ENCODE peak calls at places on chromosomes 1 and 21, in five cellular contexts. One of them, this sample, is unnamed.

GRCh38 chr1:31531177-31532000 is 44.9 kb upstream of the TINAGL1 start:
- DNase-seq in ovary: no peak
- DNase-seq in transverse colon: no peak
- DNase-seq in tibial nerve: no peak
- DNase-seq in A549: no peak
- DNase-seq in this sample: no peak

GRCh38 chr1:7329868-7330615 is 441.1 kb upstream of the VAMP3 start:
- DNase-seq in transverse colon: no peak
- DNase-seq in ovary: no peak
- DNase-seq in tibial nerve: no peak
- DNase-seq in A549: no peak
- DNase-seq in this sample: peak

GRCh38 chr21:35868005-35868868 is 192.1 kb downstream of the SETD4 start:
- DNase-seq in tibial nerve: no peak
- DNase-seq in A549: no peak
- DNase-seq in transverse colon: no peak
- DNase-seq in ovary: no peak
- DNase-seq in this sample: peak

GRCh38 chr1:107991371-107992066 is 26.5 kb upstream of the VAV3 start:
- DNase-seq in A549: no peak
- DNase-seq in transverse colon: no peak
- DNase-seq in ovary: no peak
- DNase-seq in tibial nerve: no peak
- DNase-seq in this sample: no peak

GRCh38 chr21:28066051-28066450 is 926.6 kb downstream of the LTN1 start:
- DNase-seq in A549: no peak
- DNase-seq in tibial nerve: no peak
- DNase-seq in ovary: no peak
- DNase-seq in transverse colon: no peak
- DNase-seq in this sample: no peak

GRCh38 chr1:164662462-164662861 is 103.5 kb downstream of the PBX1 start:
- DNase-seq in transverse colon: no peak
- DNase-seq in A549: no peak
- DNase-seq in tibial nerve: no peak
- DNase-seq in ovary: no peak
- DNase-seq in this sample: no peak

GRCh38 chr1:157948547-157949152 is 44.8 kb upstream of the KIRREL1 start:
- DNase-seq in tibial nerve: no peak
- DNase-seq in transverse colon: peak
- DNase-seq in A549: no peak
- DNase-seq in ovary: no peak
- DNase-seq in this sample: no peak

GRCh38 chr1:19010995-19011696 is 54.7 kb upstream of the IFFO2 start:
- DNase-seq in transverse colon: peak
- DNase-seq in ovary: peak
- DNase-seq in tibial nerve: peak
- DNase-seq in A549: peak
- DNase-seq in this sample: peak

GRCh38 chr1:18760156-18760555 is 99.3 kb downstream of the TAS1R2 start:
- DNase-seq in transverse colon: no peak
- DNase-seq in A549: no peak
- DNase-seq in ovary: no peak
- DNase-seq in tibial nerve: no peak
- DNase-seq in this sample: no peak

GRCh38 chr1:2210084-2210653 is 15.6 kb upstream of the FAAP20 start:
- DNase-seq in A549: no peak
- DNase-seq in tibial nerve: no peak
- DNase-seq in transverse colon: no peak
- DNase-seq in ovary: no peak
- DNase-seq in this sample: no peak

GRCh38 chr1:27044613-27045091 is 32.0 kb upstream of the TENT5B start:
- DNase-seq in transverse colon: peak
- DNase-seq in tibial nerve: peak
- DNase-seq in ovary: peak
- DNase-seq in A549: peak
- DNase-seq in this sample: peak

GRCh38 chr1:27049127-27049526 is 36.5 kb upstream of the TENT5B start:
- DNase-seq in A549: no peak
- DNase-seq in tibial nerve: no peak
- DNase-seq in transverse colon: no peak
- DNase-seq in ovary: no peak
- DNase-seq in this sample: no peak

GRCh38 chr1:27042670-27043069 is 30.0 kb upstream of the TENT5B start:
- DNase-seq in transverse colon: no peak
- DNase-seq in A549: no peak
- DNase-seq in tibial nerve: no peak
- DNase-seq in ovary: no peak
- DNase-seq in this sample: no peak

GRCh38 chr1:27049607-27050006 is 37.0 kb upstream of the TENT5B start:
- DNase-seq in tibial nerve: no peak
- DNase-seq in transverse colon: no peak
- DNase-seq in ovary: no peak
- DNase-seq in A549: no peak
- DNase-seq in this sample: no peak

DNA sequence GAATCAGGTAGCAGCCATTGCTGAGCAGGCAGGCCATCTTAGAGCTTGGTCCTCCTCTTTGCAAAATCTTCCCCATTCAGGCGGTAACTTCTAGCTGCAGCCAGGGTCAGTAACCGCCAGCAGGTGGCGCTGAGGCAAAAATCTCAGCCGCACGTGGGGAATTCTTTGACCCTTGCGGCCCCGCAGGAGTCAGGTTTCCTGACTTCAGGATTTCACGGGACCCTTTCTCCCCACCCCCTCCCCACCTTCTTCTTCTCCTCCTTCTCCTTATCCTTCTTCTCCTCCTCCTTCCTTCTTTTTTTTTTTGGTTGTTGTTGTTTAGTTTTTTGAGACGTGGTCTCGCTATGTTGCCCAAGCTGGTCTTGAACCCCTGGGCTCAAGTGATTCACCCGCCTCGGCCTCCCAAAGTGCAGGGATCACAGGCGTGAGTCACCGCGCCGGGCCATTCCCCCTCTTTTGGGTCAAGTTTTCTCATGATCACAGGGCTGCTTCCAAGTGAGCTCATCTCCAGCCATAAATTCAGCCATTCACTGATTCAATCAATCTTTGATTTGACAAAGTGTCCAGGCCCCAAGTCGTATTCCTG is 33.4 kb upstream of the TENT5B start:
- DNase-seq in tibial nerve: peak
- DNase-seq in transverse colon: peak
- DNase-seq in A549: peak
- DNase-seq in ovary: peak
- DNase-seq in this sample: no peak
- TF ChIP-seq EP300 in tibial nerve: no peak
- TF ChIP-seq EP300 in transverse colon: no peak
- TF ChIP-seq EP300 in A549: no peak
- TF ChIP-seq EP300 in ovary: no peak
- TF ChIP-seq EP300 in this sample: no peak

GRCh38 chr1:101308001-101308659 is 71.3 kb downstream of the S1PR1 start:
- DNase-seq in transverse colon: no peak
- DNase-seq in tibial nerve: no peak
- DNase-seq in ovary: no peak
- DNase-seq in A549: no peak
- DNase-seq in this sample: no peak

GRCh38 chr1:101311146-101311892 is 74.5 kb downstream of the S1PR1 start:
- DNase-seq in A549: no peak
- DNase-seq in ovary: no peak
- DNase-seq in tibial nerve: no peak
- DNase-seq in transverse colon: no peak
- DNase-seq in this sample: no peak

GRCh38 chr1:101310484-101310883 is 73.7 kb downstream of the S1PR1 start:
- DNase-seq in transverse colon: no peak
- DNase-seq in ovary: no peak
- DNase-seq in tibial nerve: no peak
- DNase-seq in A549: no peak
- DNase-seq in this sample: no peak

GRCh38 chr1:101308935-101309333 is 72.1 kb downstream of the S1PR1 start:
- DNase-seq in transverse colon: no peak
- DNase-seq in A549: no peak
- DNase-seq in tibial nerve: no peak
- DNase-seq in ovary: no peak
- DNase-seq in this sample: no peak

DNA sequence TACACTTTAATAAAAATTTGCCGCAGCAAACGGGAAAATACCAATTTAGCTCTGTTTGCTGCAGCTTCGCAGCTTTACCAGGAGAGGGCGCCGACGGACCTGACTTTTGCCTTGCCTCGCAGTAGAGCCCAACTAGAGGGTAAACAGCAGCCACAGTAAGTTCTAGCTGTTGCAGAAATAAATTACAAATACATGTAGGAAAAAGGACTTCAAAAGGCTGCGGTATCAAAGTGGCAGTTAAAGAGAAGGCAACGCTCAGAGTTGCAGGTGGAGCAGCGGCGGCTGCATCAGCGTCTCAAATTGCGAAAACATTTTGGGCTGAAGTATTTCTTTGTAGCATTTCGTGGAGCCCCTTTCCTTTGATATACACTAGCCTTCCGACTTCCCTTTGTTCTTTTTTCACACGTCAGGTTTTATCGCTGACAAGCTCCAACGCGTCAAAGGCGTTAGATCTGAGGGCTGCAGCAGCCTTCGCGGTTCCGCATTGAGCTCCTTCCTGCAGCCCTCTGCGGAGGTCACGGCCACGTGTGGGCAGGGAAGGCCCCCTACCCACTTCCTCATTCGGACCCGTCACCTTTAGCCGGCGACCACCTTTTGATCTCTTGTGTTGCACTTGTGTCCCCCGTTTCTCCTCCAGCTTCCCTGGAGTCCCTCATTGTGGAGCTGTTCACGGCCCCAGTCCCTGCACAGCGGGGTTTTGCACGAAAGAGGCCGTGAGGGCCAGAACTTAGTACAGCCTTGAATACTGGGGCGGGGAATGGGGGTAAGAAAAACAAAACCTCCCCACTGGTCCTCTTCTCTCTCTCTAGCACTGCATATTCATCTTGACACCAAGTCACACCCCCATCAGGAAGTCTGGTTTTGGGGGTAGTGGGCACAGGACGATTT is 72.8 kb downstream of the S1PR1 start:
- DNase-seq in transverse colon: peak
- DNase-seq in ovary: peak
- DNase-seq in A549: peak
- DNase-seq in tibial nerve: no peak
- DNase-seq in this sample: no peak
- H3K4me3 ChIP-seq in transverse colon: peak
- H3K4me3 ChIP-seq in ovary: peak
- H3K4me3 ChIP-seq in A549: no peak
- H3K4me3 ChIP-seq in tibial nerve: peak
- H3K4me3 ChIP-seq in this sample: peak

GRCh38 chr1:184021666-184022198 is 15.8 kb downstream of the COLGALT2 start:
- DNase-seq in A549: no peak
- DNase-seq in tibial nerve: no peak
- DNase-seq in transverse colon: no peak
- DNase-seq in ovary: no peak
- DNase-seq in this sample: no peak

GRCh38 chr1:184023133-184023532 is 14.4 kb downstream of the COLGALT2 start:
- DNase-seq in transverse colon: no peak
- DNase-seq in tibial nerve: no peak
- DNase-seq in ovary: no peak
- DNase-seq in A549: no peak
- DNase-seq in this sample: no peak

GRCh38 chr1:184022651-184023050 is 14.9 kb downstream of the COLGALT2 start:
- DNase-seq in transverse colon: no peak
- DNase-seq in tibial nerve: no peak
- DNase-seq in A549: no peak
- DNase-seq in ovary: peak
- DNase-seq in this sample: no peak

GRCh38 chr1:184027751-184028682 is 9.5 kb downstream of the COLGALT2 start:
- DNase-seq in ovary: no peak
- DNase-seq in A549: no peak
- DNase-seq in tibial nerve: no peak
- DNase-seq in transverse colon: no peak
- DNase-seq in this sample: no peak

GRCh38 chr1:184025242-184025675 is 12.3 kb downstream of the COLGALT2 start:
- DNase-seq in transverse colon: no peak
- DNase-seq in ovary: no peak
- DNase-seq in tibial nerve: no peak
- DNase-seq in A549: no peak
- DNase-seq in this sample: no peak
- TF ChIP-seq EP300 in transverse colon: no peak
- TF ChIP-seq EP300 in ovary: no peak
- TF ChIP-seq EP300 in tibial nerve: no peak
- TF ChIP-seq EP300 in A549: no peak
- TF ChIP-seq EP300 in this sample: no peak

GRCh38 chr21:33238565-33239255 is 9.0 kb downstream of the IFNAR2 start:
- DNase-seq in A549: no peak
- DNase-seq in ovary: no peak
- DNase-seq in transverse colon: peak
- DNase-seq in tibial nerve: no peak
- DNase-seq in this sample: no peak

GRCh38 chr21:33238146-33238545 is 8.4 kb downstream of the IFNAR2 start:
- DNase-seq in tibial nerve: no peak
- DNase-seq in ovary: no peak
- DNase-seq in A549: no peak
- DNase-seq in transverse colon: no peak
- DNase-seq in this sample: no peak

GRCh38 chr21:33237446-33237845 is 7.7 kb downstream of the IFNAR2 start:
- DNase-seq in transverse colon: no peak
- DNase-seq in ovary: no peak
- DNase-seq in A549: no peak
- DNase-seq in tibial nerve: no peak
- DNase-seq in this sample: no peak

GRCh38 chr21:33236013-33236686 is 6.4 kb downstream of the IFNAR2 start:
- DNase-seq in tibial nerve: no peak
- DNase-seq in A549: no peak
- DNase-seq in transverse colon: no peak
- DNase-seq in ovary: no peak
- DNase-seq in this sample: no peak

DNA sequence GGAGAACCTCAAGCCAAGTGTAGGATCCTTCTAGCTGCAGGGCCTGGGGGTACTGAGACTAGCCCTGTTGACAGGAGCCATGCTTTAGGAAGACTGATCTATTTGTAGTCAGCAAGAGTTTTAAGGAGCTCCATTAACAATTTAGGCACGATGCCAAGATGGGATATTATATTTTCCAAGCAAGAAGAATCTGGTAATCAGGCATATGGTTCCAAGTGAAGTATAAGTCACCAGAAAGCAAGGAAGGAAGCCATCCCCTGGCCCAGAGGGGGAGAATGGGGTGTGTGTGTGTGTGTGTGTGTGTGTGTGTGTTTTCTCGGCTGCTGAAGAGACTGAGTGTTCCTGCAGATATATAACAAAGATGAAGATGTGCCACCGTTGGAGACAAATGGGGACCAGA is 7.1 kb downstream of the IFNAR2 start:
- DNase-seq in ovary: no peak
- DNase-seq in transverse colon: no peak
- DNase-seq in tibial nerve: no peak
- DNase-seq in A549: no peak
- DNase-seq in this sample: no peak
- H3K4me3 ChIP-seq in ovary: no peak
- H3K4me3 ChIP-seq in transverse colon: no peak
- H3K4me3 ChIP-seq in tibial nerve: no peak
- H3K4me3 ChIP-seq in A549: no peak
- H3K4me3 ChIP-seq in this sample: no peak

This sample was measured in esophagus muscularis mucosa.